ENCODE peak calls at places on chromosomes 7 and 10, in four cellular contexts. T is PC-3; K is CD8-positive, alpha-beta T cell; B is fibroblast of lung. C is an unnamed sample.

GRCh38 chr10:8130973-8131911 is 76.8 kb downstream of the GATA3 start:
- DNase-seq in T (peak), B (peak), K (no peak), C (no peak)

GRCh38 chr7:99000904-99001442 is 122.6 kb downstream of the TRRAP start:
- DNase-seq in K (peak), B (peak), T (no peak), C (peak)

GRCh38 chr7:41984888-41985287 is 252.1 kb downstream of the GLI3 start:
- DNase-seq in K (no peak), T (peak), B (peak), C (peak)

GRCh38 chr10:91034042-91034441 is 113.2 kb upstream of the ANKRD1 start:
- DNase-seq in T (no peak), K (peak), B (no peak), C (no peak)

GRCh38 chr10:113138937-113139585 is 189.0 kb downstream of the TCF7L2 start:
- DNase-seq in B (no peak), T (no peak), K (no peak), C (no peak)

GRCh38 chr10:131983780-131984179 is 2.1 kb upstream of the BNIP3 start:
- DNase-seq in T (peak), K (no peak), B (peak), C (peak)

GRCh38 chr7:50307368-50308012 is 3.0 kb downstream of the IKZF1 start:
- DNase-seq in K (peak), T (no peak), B (no peak), C (no peak)

GRCh38 chr7:33392143-33392542 is 262.8 kb downstream of the BBS9 start:
- DNase-seq in T (peak), K (no peak), B (no peak), C (no peak)

GRCh38 chr7:111647881-111648280 is 85.6 kb upstream of the IMMP2L start:
- DNase-seq in T (no peak), K (no peak), B (no peak), C (no peak)

GRCh38 chr10:69224862-69225657 is 4.9 kb downstream of the HKDC1 start:
- DNase-seq in B (no peak), T (peak), K (no peak), C (peak)

GRCh38 chr10:13162013-13162364 is 631 bp downstream of the MCM10 start:
- DNase-seq in T (no peak), K (no peak), B (peak), C (no peak)

GRCh38 chr10:63213489-63213888 is 80.4 kb downstream of the NRBF2 start:
- DNase-seq in B (no peak), K (no peak), T (no peak), C (no peak)

GRCh38 chr7:28627263-28627653 is 214.9 kb downstream of the CREB5 start:
- DNase-seq in B (peak), T (no peak), K (no peak), C (no peak)

GRCh38 chr10:102408081-102408727 is 10.4 kb downstream of the PSD start:
- DNase-seq in B (no peak), T (no peak), K (no peak), C (no peak)

GRCh38 chr10:3231951-3232730 is 59.6 kb upstream of the PITRM1 start:
- DNase-seq in K (no peak), T (no peak), B (peak), C (no peak)

GRCh38 chr7:39434012-39434411 is 132.2 kb upstream of the YAE1 start:
- DNase-seq in T (no peak), B (no peak), K (no peak), C (no peak)

GRCh38 chr7:55033241-55033846 is 14.5 kb downstream of the EGFR start:
- DNase-seq in B (no peak), T (no peak), K (no peak), C (no peak)

GRCh38 chr7:142323706-142324105 is 65.8 kb upstream of the PRSS58 start:
- DNase-seq in B (no peak), T (peak), K (peak), C (no peak)

GRCh38 chr7:94069154-94069739 is 65.1 kb upstream of the BET1 start:
- DNase-seq in B (peak), K (no peak), T (no peak), C (no peak)

GRCh38 chr7:13990319-13990983 is 985 bp upstream of the ETV1 start:
- DNase-seq in T (peak), K (peak), B (peak), C (peak)

GRCh38 chr10:14186245-14186644 is 144.5 kb downstream of the FRMD4A start:
- DNase-seq in K (no peak), T (no peak), B (peak), C (peak)

GRCh38 chr7:150341263-150342118 is at the start of gene RARRES2:
- DNase-seq in B (peak), T (no peak), K (no peak), C (no peak)

GRCh38 chr7:92834661-92835139 is 1.7 kb downstream of the CDK6 start:
- DNase-seq in B (no peak), K (no peak), T (peak), C (no peak)

GRCh38 chr10:119165171-119166110 is at the start of gene SFXN4:
- DNase-seq in T (peak), B (peak), K (peak), C (peak)

GRCh38 chr10:119162121-119162520 is 3.4 kb downstream of the SFXN4 start:
- DNase-seq in K (no peak), B (no peak), T (no peak), C (no peak)

GRCh38 chr10:119161680-119162079 is 3.8 kb downstream of the SFXN4 start:
- DNase-seq in T (peak), B (peak), K (no peak), C (no peak)

GRCh38 chr10:119159332-119159731 is 6.2 kb downstream of the SFXN4 start:
- DNase-seq in B (no peak), K (no peak), T (no peak), C (no peak)

GRCh38 chr10:119162693-119163092 is 2.8 kb downstream of the SFXN4 start:
- DNase-seq in T (no peak), B (no peak), K (no peak), C (no peak)
- TF ChIP-seq CTCF in T (no peak), B (no peak), K (no peak), C (no peak)

GRCh38 chr10:126097558-126098215 is 201.3 kb downstream of the FANK1 start:
- DNase-seq in K (no peak), B (no peak), T (no peak), C (no peak)
- TF ChIP-seq CTCF in K (no peak), B (no peak), T (peak), C (peak)

DNA sequence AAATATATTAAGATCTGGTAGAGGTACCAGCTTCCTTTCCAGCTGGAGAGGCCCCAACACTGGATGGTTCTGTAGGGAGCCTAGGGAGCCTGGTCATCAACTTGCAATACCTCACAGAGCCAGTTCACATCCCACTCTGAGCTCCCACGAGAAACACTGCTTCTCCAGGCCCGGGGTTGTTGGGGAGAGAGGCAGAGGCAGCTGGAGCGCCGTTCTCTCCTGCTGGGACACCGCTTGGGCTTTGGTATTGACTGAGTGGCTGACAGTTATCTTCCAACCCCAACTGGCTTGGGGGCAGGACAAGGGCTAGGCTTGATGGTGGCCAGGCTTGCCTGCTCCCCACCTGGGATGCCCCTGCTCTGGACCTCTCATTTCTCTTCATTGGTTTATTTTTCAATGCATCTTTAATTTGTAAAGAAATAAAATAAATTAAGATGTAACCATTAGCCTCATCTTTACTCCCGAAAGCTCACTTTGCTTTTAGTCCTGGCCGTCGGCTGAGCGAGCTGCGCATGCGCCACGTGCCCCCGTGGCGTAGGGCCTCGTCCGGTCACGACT is 10.0 kb upstream of the CHCHD1 start:
- DNase-seq in B (no peak), K (no peak), T (peak), C (no peak)
- TF ChIP-seq CTCF in B (no peak), K (no peak), T (no peak), C (no peak)

DNA sequence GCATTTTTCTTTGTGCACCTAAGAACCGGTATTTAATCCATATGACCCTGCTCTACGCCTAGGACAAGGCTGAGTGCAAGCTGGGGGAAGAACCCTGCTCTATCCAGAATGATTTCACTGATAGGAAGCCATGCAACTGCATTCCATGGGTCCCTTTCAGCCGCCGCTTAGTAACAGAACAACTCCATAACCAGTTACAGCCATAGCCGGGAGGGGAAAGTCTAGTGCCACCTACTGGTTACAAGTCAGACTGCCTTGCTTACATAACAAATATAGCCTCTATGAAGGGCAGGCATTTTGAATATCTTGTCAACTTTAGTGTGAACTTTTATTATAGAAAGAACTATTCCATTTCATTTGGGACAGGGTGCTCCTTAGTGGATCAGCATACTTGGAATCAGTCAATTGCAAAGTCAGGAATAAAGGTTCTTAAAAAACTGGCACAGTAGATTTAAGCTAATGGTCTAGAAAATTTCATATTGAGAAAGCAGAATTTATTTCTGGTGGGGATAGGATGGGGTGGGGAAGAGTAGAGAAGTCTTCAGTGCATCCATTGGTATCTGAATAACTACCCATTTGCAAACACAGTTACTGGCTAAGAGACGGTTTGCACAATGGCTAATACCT is 521.7 kb downstream of the ADRA2A start:
- DNase-seq in T (peak), K (peak), B (peak), C (peak)
- TF ChIP-seq CTCF in T (peak), K (peak), B (peak), C (peak)

GRCh38 chr7:47232751-47233412 is 349.0 kb downstream of the TNS3 start:
- DNase-seq in T (peak), B (peak), K (no peak), C (no peak)
- TF ChIP-seq CTCF in T (peak), B (no peak), K (no peak), C (peak)

DNA sequence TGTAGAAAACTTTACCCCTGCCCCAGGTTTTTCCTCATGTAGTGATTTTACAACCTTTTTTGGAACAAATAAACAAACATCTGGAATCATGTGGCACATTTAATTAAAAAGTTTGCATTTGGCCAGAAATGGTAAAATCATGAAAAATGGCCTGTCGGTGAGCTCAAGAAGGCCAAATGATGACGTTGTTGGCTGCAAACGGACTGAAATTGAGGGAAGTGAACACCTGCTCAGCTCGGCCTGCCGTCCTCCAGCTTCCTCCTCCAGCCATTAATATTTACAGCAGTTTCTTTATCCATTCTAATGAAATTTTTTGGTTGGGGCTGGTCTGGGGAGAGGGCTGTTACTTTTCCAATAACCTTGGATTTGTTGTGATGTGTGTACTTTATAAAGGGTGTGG is 902.9 kb downstream of the LRMDA start:
- DNase-seq in T (no peak), K (no peak), B (no peak), C (no peak)
- TF ChIP-seq CTCF in T (no peak), K (no peak), B (no peak), C (no peak)

GRCh38 chr7:46206474-46207060 is 285.5 kb upstream of the IGFBP3 start:
- DNase-seq in K (no peak), B (no peak), T (no peak), C (no peak)
- TF ChIP-seq CTCF in K (no peak), B (no peak), T (no peak), C (no peak)

C was measured in HFFc6.